ENCODE peak calls at places on chromosomes 1 and 21, in eight cellular contexts. J, C, Q, G, R, L, N and Z are unnamed samples.
A peak's percentile ranks its signal among the peaks of the same experiment; 100 is the strongest.

GRCh38 chr1:198778049-198778448 is 139.2 kb downstream of the PTPRC start:
- DNase-seq in Q (no peak), R (no peak), L (peak; percentile 76), G (no peak), C (no peak), N (no peak), J (no peak), Z (no peak)

GRCh38 chr1:203082571-203083462 is 3.0 kb downstream of the MYOG start:
- DNase-seq in J (no peak), C (no peak), Q (no peak), N (no peak), L (no peak), G (no peak), R (no peak), Z (no peak)

GRCh38 chr1:12654004-12654567 is 10.2 kb downstream of the AADACL4 start:
- DNase-seq in R (no peak), C (no peak), L (no peak), G (no peak), Q (no peak), J (no peak), N (no peak), Z (no peak)

GRCh38 chr1:108897865-108898720 is 21.3 kb downstream of the GPSM2 start:
- DNase-seq in L (no peak), N (no peak), Q (peak; percentile 66), G (peak; percentile 15), C (peak; percentile 42), R (no peak), J (no peak), Z (peak; percentile 33)

GRCh38 chr1:234114648-234115307 is 210.3 kb downstream of the SLC35F3 start:
- DNase-seq in N (no peak), G (no peak), J (no peak), Q (peak; percentile 49), L (no peak), C (peak; percentile 68), R (peak; percentile 56), Z (no peak)

GRCh38 chr1:85707267-85707989 is 805 bp downstream of the ZNHIT6 start:
- DNase-seq in J (no peak), L (no peak), Q (peak; percentile 4), C (no peak), G (no peak), R (no peak), N (no peak), Z (no peak)

GRCh38 chr1:235882816-235883215 is 16.1 kb upstream of the LYST start:
- DNase-seq in Q (no peak), C (no peak), N (no peak), G (no peak), L (no peak), R (no peak), J (no peak), Z (no peak)

GRCh38 chr1:154730986-154731489 is 123.1 kb upstream of the ADAR start:
- DNase-seq in L (no peak), G (no peak), J (no peak), N (no peak), C (no peak), Q (peak; percentile 59), R (no peak), Z (no peak)

GRCh38 chr1:30342535-30343141 is 380.7 kb downstream of the MATN1 start:
- DNase-seq in Q (no peak), G (no peak), C (no peak), N (no peak), R (no peak), L (no peak), J (no peak), Z (no peak)

GRCh38 chr21:41612674-41613250 is 104.8 kb upstream of the TMPRSS2 start:
- DNase-seq in C (peak; percentile 94), Q (no peak), N (peak; percentile 64), R (peak; percentile 82), L (peak; percentile 85), G (no peak), J (peak; percentile 81), Z (peak; percentile 56)

GRCh38 chr1:201487742-201488141 is 18.8 kb upstream of the PHLDA3 start:
- DNase-seq in N (no peak), R (no peak), J (no peak), G (no peak), Q (no peak), C (no peak), L (no peak), Z (no peak)

GRCh38 chr1:206081811-206082210 is 28.8 kb downstream of the RHEX start:
- DNase-seq in L (no peak), C (no peak), Q (no peak), J (no peak), N (no peak), R (no peak), G (no peak), Z (no peak)

GRCh38 chr21:25967566-25968438 is 202.8 kb downstream of the APP start:
- DNase-seq in G (no peak), C (peak; percentile 61), L (no peak), J (no peak), Q (peak; percentile 88), R (no peak), N (no peak), Z (no peak)

GRCh38 chr1:41689596-41689995 is 205.1 kb upstream of the EDN2 start:
- DNase-seq in N (no peak), L (no peak), C (no peak), Q (no peak), J (peak; percentile 20), G (no peak), R (no peak), Z (no peak)

GRCh38 chr21:26982767-26983166 is 15.9 kb upstream of the ADAMTS5 start:
- DNase-seq in C (peak; percentile 79), G (no peak), R (no peak), Q (no peak), N (no peak), L (no peak), J (no peak), Z (no peak)

GRCh38 chr1:150444232-150444631 is 43.0 kb upstream of the TARS2 start:
- DNase-seq in C (no peak), J (no peak), N (no peak), Q (no peak), G (no peak), L (no peak), R (no peak), Z (no peak)

GRCh38 chr1:29500651-29501050 is 264.3 kb downstream of the PTPRU start:
- DNase-seq in R (no peak), G (no peak), Q (no peak), J (no peak), L (no peak), C (no peak), N (no peak), Z (no peak)

GRCh38 chr1:218348628-218349185 is 3.6 kb downstream of the TGFB2 start:
- DNase-seq in L (no peak), J (no peak), C (peak; percentile 26), R (no peak), Q (peak; percentile 66), N (no peak), G (no peak), Z (no peak)

GRCh38 chr21:33541105-33541711 is 709 bp downstream of the GART start:
- DNase-seq in Q (no peak), G (no peak), C (peak; percentile 15), N (no peak), L (no peak), R (no peak), J (no peak), Z (no peak)

GRCh38 chr1:37478451-37478871 is 4.1 kb downstream of the ZC3H12A start:
- DNase-seq in J (no peak), L (no peak), G (no peak), Q (no peak), N (no peak), R (no peak), C (peak; percentile 81), Z (no peak)

GRCh38 chr1:109542657-109543056 is 3.0 kb downstream of the GPR61 start:
- DNase-seq in G (no peak), R (no peak), J (no peak), L (no peak), N (no peak), Q (no peak), C (no peak), Z (no peak)

GRCh38 chr1:219771039-219771438 is 157.3 kb downstream of the SLC30A10 start:
- DNase-seq in C (peak; percentile 85), Q (no peak), G (no peak), R (peak; percentile 59), J (no peak), N (no peak), L (no peak), Z (peak; percentile 84)

GRCh38 chr1:920008-920407 is 3.7 kb upstream of the SAMD11 start:
- DNase-seq in C (no peak), L (peak; percentile 50), J (peak; percentile 84), Q (no peak), N (no peak), G (no peak), R (no peak), Z (no peak)

GRCh38 chr1:236064674-236065508 is at the start of gene NID1:
- DNase-seq in Q (peak; percentile 75), G (peak; percentile 3), C (peak; percentile 23), L (peak; percentile 94), R (peak; percentile 83), J (peak; percentile 79), N (peak; percentile 80), Z (peak; percentile 24)

GRCh38 chr1:113388621-113389355 is 1.5 kb upstream of the MAGI3 start:
- DNase-seq in R (peak; percentile 21), G (no peak), Q (peak; percentile 29), N (no peak), C (peak; percentile 48), J (no peak), L (no peak), Z (no peak)

GRCh38 chr1:92159593-92159992 is 58.1 kb upstream of the C1orf146 start:
- DNase-seq in Q (no peak), C (no peak), J (no peak), G (no peak), R (no peak), L (no peak), N (no peak), Z (no peak)

GRCh38 chr1:156319664-156320063 is 18.4 kb downstream of the CCT3 start:
- DNase-seq in L (no peak), Q (peak; percentile 60), R (no peak), J (no peak), G (no peak), N (no peak), C (no peak), Z (no peak)